ENCODE peak calls at places on chromosomes 3 and 15, in nine cellular contexts. K, T, I, O, U, A, C, Y and M are unnamed samples.

GRCh38 chr3:49906004-49906860 is 2.6 kb upstream of the MST1R start:
- DNase-seq in O (peak), T (peak), C (peak), K (peak), Y (peak), U (peak), I (peak), A (no peak), M (no peak)

GRCh38 chr3:25045291-25045690 is 382.8 kb upstream of the RARB start:
- DNase-seq in I (no peak), T (no peak), A (no peak), K (peak), U (no peak), C (no peak), O (peak), Y (no peak), M (no peak)

GRCh38 chr15:89115547-89115946 is 27.3 kb downstream of the ABHD2 start:
- DNase-seq in I (no peak), A (peak), U (no peak), T (no peak), K (no peak), Y (no peak), O (no peak), C (peak), M (peak)

GRCh38 chr3:42685891-42686820 is 819 bp downstream of the KLHL40 start:
- DNase-seq in K (no peak), A (no peak), Y (peak), T (peak), I (no peak), C (peak), U (peak), O (no peak), M (no peak)

GRCh38 chr3:66138336-66139234 is 82.2 kb upstream of the SLC25A26 start:
- DNase-seq in Y (no peak), A (peak), U (peak), T (peak), O (peak), K (peak), I (no peak), C (no peak), M (peak)

GRCh38 chr3:22608721-22609120 is 594.4 kb upstream of the UBE2E2 start:
- DNase-seq in T (no peak), I (no peak), K (no peak), A (no peak), O (no peak), U (no peak), Y (no peak), C (no peak), M (no peak)

GRCh38 chr15:67036775-67037555 is 28.4 kb upstream of the SMAD3 start:
- DNase-seq in U (no peak), K (no peak), T (no peak), O (no peak), A (no peak), Y (no peak), I (no peak), C (no peak), M (no peak)

GRCh38 chr15:50261979-50262378 is 3.5 kb downstream of the HDC start:
- DNase-seq in Y (no peak), C (no peak), I (no peak), O (no peak), K (no peak), U (no peak), A (no peak), T (no peak), M (no peak)

GRCh38 chr3:101850327-101851048 is 1.2 kb downstream of the NFKBIZ start:
- DNase-seq in T (no peak), K (no peak), A (no peak), C (no peak), U (no peak), O (peak), Y (no peak), I (no peak), M (peak)

GRCh38 chr3:25380222-25380739 is 47.8 kb upstream of the RARB start:
- DNase-seq in I (no peak), C (no peak), A (no peak), U (no peak), O (peak), T (no peak), Y (no peak), K (no peak), M (no peak)

GRCh38 chr3:11641683-11642407 is 1.9 kb downstream of the VGLL4 start:
- DNase-seq in A (no peak), U (no peak), I (no peak), O (peak), Y (no peak), C (no peak), K (peak), T (no peak), M (peak)

GRCh38 chr15:101244889-101245668 is 6.8 kb downstream of the CHSY1 start:
- DNase-seq in K (no peak), I (no peak), T (no peak), O (no peak), C (no peak), Y (no peak), U (no peak), A (no peak), M (no peak)

GRCh38 chr15:73951044-73951561 is 24.8 kb downstream of the LOXL1 start:
- DNase-seq in A (no peak), C (peak), I (peak), T (peak), U (peak), Y (peak), O (peak), K (peak), M (no peak)

GRCh38 chr3:110577856-110578255 is 493.8 kb upstream of the NECTIN3 start:
- DNase-seq in C (no peak), I (no peak), K (no peak), U (no peak), T (no peak), O (no peak), A (no peak), Y (no peak), M (no peak)

GRCh38 chr15:72902245-72902928 is 118.8 kb upstream of the ADPGK start:
- DNase-seq in U (peak), C (peak), K (peak), I (no peak), O (peak), A (no peak), Y (peak), T (peak), M (no peak)

GRCh38 chr15:73388256-73388781 is 19.6 kb upstream of the HCN4 start:
- DNase-seq in I (peak), Y (no peak), C (no peak), U (no peak), T (no peak), K (no peak), O (peak), A (no peak), M (no peak)

GRCh38 chr3:41700155-41700554 is 261.7 kb downstream of the ULK4 start:
- DNase-seq in C (no peak), T (no peak), K (no peak), I (no peak), Y (no peak), O (no peak), A (no peak), U (no peak), M (no peak)

GRCh38 chr3:146322216-146322615 is 71.3 kb upstream of the PLSCR4 start:
- DNase-seq in C (no peak), Y (no peak), A (no peak), K (no peak), U (no peak), O (no peak), I (no peak), T (no peak), M (no peak)

GRCh38 chr3:12175844-12176453 is 17.2 kb upstream of the TIMP4 start:
- DNase-seq in Y (no peak), K (peak), I (no peak), C (peak), U (peak), T (peak), A (no peak), O (peak), M (peak)

GRCh38 chr3:193875601-193876321 is 260.2 kb upstream of the HES1 start:
- DNase-seq in K (no peak), O (no peak), U (no peak), T (no peak), A (no peak), C (no peak), Y (no peak), I (no peak), M (no peak)

GRCh38 chr3:172257638-172258400 is 190.4 kb downstream of the GHSR start:
- DNase-seq in C (no peak), A (no peak), Y (no peak), T (no peak), K (no peak), O (peak), I (no peak), U (no peak), M (no peak)

GRCh38 chr3:172516318-172517214 is 6.7 kb downstream of the TNFSF10 start:
- DNase-seq in I (no peak), O (peak), K (peak), C (peak), A (no peak), Y (peak), U (peak), T (peak), M (no peak)

GRCh38 chr3:72343078-72343477 is 505.2 kb downstream of the SHQ1 start:
- DNase-seq in O (no peak), K (no peak), T (no peak), A (no peak), Y (no peak), U (no peak), I (no peak), C (no peak), M (no peak)

GRCh38 chr3:49611714-49612113 is 57.4 kb downstream of the BSN start:
- DNase-seq in K (no peak), Y (peak), U (no peak), I (no peak), A (no peak), O (peak), C (no peak), T (no peak), M (no peak)

GRCh38 chr3:64437126-64437525 is 211.9 kb upstream of the PRICKLE2 start:
- DNase-seq in Y (no peak), A (no peak), I (no peak), O (no peak), C (no peak), U (no peak), K (no peak), T (no peak), M (no peak)

GRCh38 chr3:126373682-126374601 is 16.7 kb upstream of the KLF15 start:
- DNase-seq in I (no peak), K (peak), U (no peak), C (peak), Y (peak), O (peak), A (no peak), T (no peak), M (no peak)

GRCh38 chr15:49282366-49282765 is 112.3 kb downstream of the GALK2 start:
- DNase-seq in I (no peak), A (no peak), K (no peak), Y (no peak), U (no peak), C (no peak), T (no peak), O (peak), M (no peak)

GRCh38 chr15:94478763-94479162 is 247.4 kb downstream of the MCTP2 start:
- DNase-seq in O (no peak), C (no peak), K (no peak), T (no peak), U (no peak), I (no peak), A (no peak), Y (no peak), M (peak)

GRCh38 chr3:180492047-180492446 is 109.9 kb upstream of the TTC14 start:
- DNase-seq in U (no peak), K (no peak), A (no peak), C (no peak), T (no peak), Y (no peak), O (no peak), I (no peak), M (no peak)

GRCh38 chr15:67024322-67024997 is 40.9 kb upstream of the SMAD3 start:
- DNase-seq in U (peak), O (peak), T (peak), K (peak), I (peak), Y (peak), C (peak), A (no peak), M (no peak)

GRCh38 chr3:151630035-151630434 is 103.7 kb upstream of the AADACL2 start:
- DNase-seq in O (no peak), Y (no peak), K (no peak), U (no peak), T (no peak), I (no peak), C (no peak), A (no peak), M (no peak)

GRCh38 chr3:82145742-82146141 is 384.3 kb upstream of the GBE1 start:
- DNase-seq in C (no peak), I (no peak), K (no peak), U (no peak), T (no peak), O (no peak), Y (no peak), A (no peak), M (peak)

GRCh38 chr3:141275032-141275422 is 43.4 kb downstream of the PXYLP1 start:
- DNase-seq in A (no peak), T (no peak), I (no peak), K (no peak), O (no peak), U (no peak), C (no peak), Y (no peak), M (no peak)

GRCh38 chr15:67690936-67691335 is 134.4 kb upstream of the SKOR1 start:
- DNase-seq in A (peak), K (no peak), U (no peak), C (no peak), I (no peak), Y (no peak), T (no peak), O (peak), M (peak)

GRCh38 chr3:196666001-196666867 is 26.7 kb downstream of the NRROS start:
- DNase-seq in Y (no peak), K (peak), I (peak), U (no peak), A (peak), C (no peak), T (no peak), O (peak), M (peak)

GRCh38 chr3:17894434-17895060 is 152.1 kb upstream of the TBC1D5 start:
- DNase-seq in A (peak), T (no peak), C (no peak), U (no peak), O (peak), I (no peak), K (no peak), Y (no peak), M (peak)

GRCh38 chr3:22996926-22997600 is 206.1 kb upstream of the UBE2E2 start:
- DNase-seq in Y (no peak), O (no peak), K (no peak), A (no peak), I (no peak), U (no peak), C (no peak), T (no peak), M (no peak)